ENCODE peak calls at places on chromosomes 12 and 14, in ten cellular contexts. I is HCT116, O is GM12878, E is IMR-90, H is HepG2, S is heart left ventricle, F is A549, M is right lobe of liver, R is body of pancreas, B is gastrocnemius medialis. V is an unnamed sample.

GRCh38 chr12:132695431-132695830 is 8.0 kb downstream of the PXMP2 start:
- ATAC-seq in M (peak; percentile 97), I (no peak), F (no peak), H (no peak), O (no peak), B (no peak), E (no peak), R (no peak), S (peak; percentile 96), V (no peak)

GRCh38 chr12:59973515-59973914 is 377.7 kb downstream of the SLC16A7 start:
- ATAC-seq in H (no peak), F (no peak), S (no peak), I (peak; percentile 69), O (no peak), R (no peak), E (peak; percentile 86), M (no peak), B (no peak), V (no peak)

GRCh38 chr12:123245678-123246077 is 12.4 kb downstream of the MTRFR start:
- ATAC-seq in F (no peak), H (no peak), R (no peak), E (no peak), I (no peak), S (no peak), M (no peak), B (no peak), O (no peak), V (no peak)

GRCh38 chr12:47736877-47737676 is 11.8 kb upstream of the ENDOU start:
- ATAC-seq in F (peak; percentile 18), S (peak; percentile 82), I (peak; percentile 53), O (no peak), R (peak; percentile 91), M (peak; percentile 91), H (peak; percentile 59), B (peak; percentile 74), E (peak; percentile 85), V (peak; percentile 82)

GRCh38 chr14:22531451-22532344 is 57.3 kb downstream of the DAD1 start:
- ATAC-seq in O (peak; percentile 70), H (no peak), I (no peak), B (no peak), E (no peak), R (no peak), M (no peak), F (no peak), S (no peak), V (no peak)

GRCh38 chr12:39772708-39773665 is 153.4 kb upstream of the ABCD2 start:
- ATAC-seq in I (no peak), M (no peak), H (no peak), S (no peak), E (no peak), R (no peak), O (no peak), F (no peak), B (peak; percentile 56), V (peak; percentile 84)

GRCh38 chr12:94938583-94938982 is 64.9 kb downstream of the NDUFA12 start:
- ATAC-seq in F (no peak), R (no peak), M (no peak), I (no peak), E (no peak), S (no peak), O (no peak), H (no peak), B (no peak), V (no peak)

GRCh38 chr12:96073346-96074336 is 38.3 kb upstream of the LTA4H start:
- ATAC-seq in E (no peak), I (no peak), H (no peak), O (peak; percentile 12), M (no peak), R (no peak), S (no peak), F (peak; percentile 78), B (no peak), V (no peak)

GRCh38 chr12:3998968-3999792 is 126.0 kb upstream of the PARP11 start:
- ATAC-seq in F (no peak), E (no peak), H (peak; percentile 86), B (no peak), I (no peak), R (peak; percentile 98), M (no peak), S (no peak), O (no peak), V (no peak)

GRCh38 chr12:1518486-1518762 is 76.0 kb downstream of the FBXL14 start:
- ATAC-seq in I (no peak), F (peak; percentile 24), O (peak; percentile 22), M (no peak), E (no peak), H (peak; percentile 31), R (no peak), S (no peak), B (no peak), V (no peak)

GRCh38 chr14:21999400-21999799 is 325.8 kb upstream of the OR4E1 start:
- ATAC-seq in M (no peak), R (no peak), S (no peak), E (no peak), I (no peak), O (no peak), B (no peak), F (no peak), H (no peak), V (no peak)

GRCh38 chr12:106723416-106723815 is 51.1 kb upstream of the RIC8B start:
- ATAC-seq in S (no peak), B (no peak), M (no peak), F (peak; percentile 41), E (no peak), I (no peak), H (no peak), R (no peak), O (no peak), V (no peak)

GRCh38 chr12:39510001-39510400 is 67.1 kb upstream of the KIF21A start:
- ATAC-seq in O (no peak), I (peak; percentile 67), R (no peak), B (no peak), H (no peak), F (peak; percentile 48), M (no peak), E (no peak), S (no peak), V (no peak)

GRCh38 chr12:107127482-107128185 is 34.3 kb upstream of the CRY1 start:
- ATAC-seq in M (no peak), R (no peak), H (no peak), S (no peak), F (no peak), I (no peak), B (no peak), O (no peak), E (no peak), V (no peak)

DNA sequence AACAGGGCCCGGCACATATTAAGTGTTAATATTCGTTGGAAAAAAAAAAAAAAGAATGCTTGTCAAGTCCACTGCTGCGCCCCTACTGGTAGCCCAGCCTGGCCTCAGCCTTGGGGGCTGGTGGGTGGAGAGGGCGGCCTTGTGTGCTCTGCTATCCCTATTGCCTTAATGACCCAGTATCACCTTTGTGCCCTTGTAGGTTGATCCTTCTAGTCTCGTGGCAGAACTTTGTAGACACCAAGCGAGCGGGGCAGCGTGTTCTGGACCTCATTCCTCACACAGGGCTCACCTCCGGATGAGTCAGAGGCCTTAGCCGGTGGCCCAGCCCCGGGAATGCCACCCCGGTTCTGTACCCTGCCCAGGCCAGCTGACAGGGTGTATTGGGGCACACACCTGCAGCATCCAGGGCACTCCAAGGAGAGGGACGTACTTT is 1.8 kb upstream of the RCOR1 start:
- ATAC-seq in S (no peak), E (no peak), O (no peak), M (no peak), R (no peak), B (no peak), I (peak; percentile 18), F (peak; percentile 66), H (peak; percentile 78), V (no peak)
- TF ChIP-seq POLR2A in S (no peak), E (peak; percentile 26), O (no peak), M (no peak), R (no peak), B (no peak), I (peak; percentile 37), F (peak; percentile 32), H (no peak), V (no peak)

GRCh38 chr14:64387738-64388532 is at the start of gene MTHFD1:
- ATAC-seq in O (peak; percentile 87), B (peak; percentile 96), F (peak; percentile 90), S (peak; percentile 96), E (peak; percentile 94), M (peak; percentile 85), H (peak; percentile 94), I (peak; percentile 85), R (peak; percentile 94), V (peak; percentile 96)
- TF ChIP-seq POLR2A in O (peak; percentile 83), B (peak; percentile 60), F (peak; percentile 78), S (peak; percentile 34), E (peak; percentile 77), M (peak; percentile 85), H (peak; percentile 84), I (peak; percentile 74), R (peak; percentile 76), V (peak; percentile 57)

DNA sequence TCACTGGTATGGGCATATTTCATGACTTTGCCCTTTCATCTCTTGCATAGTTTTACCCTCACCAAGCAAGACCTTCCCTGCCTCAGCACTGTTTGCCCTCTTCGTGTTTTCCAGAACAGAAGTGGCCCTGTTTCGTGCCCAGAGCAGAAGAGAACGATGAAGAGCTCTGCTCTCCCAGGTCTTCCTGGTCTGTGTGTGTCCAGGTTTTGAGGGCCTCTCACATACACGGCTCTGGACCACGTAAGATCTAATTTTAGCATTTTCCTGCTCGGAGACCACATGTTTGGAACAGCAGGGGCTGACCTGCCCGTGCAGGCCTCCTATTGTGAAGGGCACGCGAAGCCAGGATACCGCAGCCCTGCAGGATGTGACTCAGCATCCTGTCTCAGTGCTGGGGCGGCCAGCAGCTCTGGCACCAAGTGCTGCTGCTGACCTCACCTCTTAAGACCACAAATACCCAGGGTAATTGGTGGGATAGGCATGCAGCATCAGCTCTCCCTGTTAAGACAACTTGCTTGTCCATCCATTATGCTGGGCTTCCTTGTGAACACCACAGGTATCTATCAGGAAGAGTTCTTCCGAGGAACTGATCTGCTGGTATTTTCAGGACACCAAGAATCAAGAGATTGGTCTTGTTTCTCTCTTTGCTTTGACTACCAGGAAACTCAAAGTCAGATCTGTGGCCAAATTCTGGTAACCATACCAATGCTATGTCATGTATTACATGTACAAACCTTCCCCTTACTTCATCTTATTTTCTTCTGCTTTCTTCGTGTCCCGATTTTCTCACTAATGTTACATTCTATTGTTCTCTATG is 19.0 kb downstream of the SSH1 start:
- ATAC-seq in H (peak; percentile 77), O (peak; percentile 98), M (peak; percentile 82), F (peak; percentile 93), E (peak; percentile 78), B (peak; percentile 90), S (peak; percentile 91), R (peak; percentile 79), I (peak; percentile 85), V (peak; percentile 92)
- TF ChIP-seq POLR2A in H (no peak), O (peak; percentile 59), M (peak; percentile 45), F (no peak), E (peak; percentile 94), B (peak; percentile 87), S (peak; percentile 87), R (peak; percentile 47), I (no peak), V (peak; percentile 58)

GRCh38 chr12:68851592-68851952 is 43.6 kb downstream of the MDM2 start:
- ATAC-seq in S (no peak), H (no peak), O (no peak), R (no peak), M (no peak), F (no peak), I (no peak), B (no peak), E (peak; percentile 7), V (no peak)
- TF ChIP-seq POLR2A in S (no peak), H (no peak), O (no peak), R (no peak), M (no peak), F (no peak), I (no peak), B (no peak), E (no peak), V (no peak)